ENCODE peak calls at places on chromosome 14, in five cellular contexts. One of them, this sample, is unnamed.

GRCh38 chr14:99522457-99522891 is 41.3 kb downstream of the CCNK start:
- DNase-seq in neural progenitor cell: peak; percentile 56
- DNase-seq in sigmoid colon: peak; percentile 85
- DNase-seq in MG63: peak; percentile 57
- DNase-seq in mammary epithelial cell: no peak
- DNase-seq in this sample: peak; percentile 58

GRCh38 chr14:25009891-25010290 is 40.1 kb downstream of the STXBP6 start:
- DNase-seq in sigmoid colon: no peak
- DNase-seq in MG63: no peak
- DNase-seq in neural progenitor cell: peak; percentile 6
- DNase-seq in mammary epithelial cell: no peak
- DNase-seq in this sample: peak; percentile 71

GRCh38 chr14:68922201-68922613 is 56.9 kb downstream of the ACTN1 start:
- DNase-seq in neural progenitor cell: no peak
- DNase-seq in mammary epithelial cell: no peak
- DNase-seq in sigmoid colon: peak; percentile 80
- DNase-seq in MG63: no peak
- DNase-seq in this sample: no peak

GRCh38 chr14:96042218-96042930 is 3.2 kb downstream of the C14orf132 start:
- DNase-seq in MG63: peak; percentile 36
- DNase-seq in sigmoid colon: no peak
- DNase-seq in mammary epithelial cell: no peak
- DNase-seq in neural progenitor cell: no peak
- DNase-seq in this sample: peak; percentile 42

GRCh38 chr14:57009585-57010515 is 199.6 kb upstream of the OTX2 start:
- DNase-seq in mammary epithelial cell: peak; percentile 3
- DNase-seq in sigmoid colon: no peak
- DNase-seq in neural progenitor cell: no peak
- DNase-seq in MG63: no peak
- DNase-seq in this sample: no peak

GRCh38 chr14:77181124-77181602 is 435 bp upstream of the TMEM63C start:
- DNase-seq in MG63: peak; percentile 6
- DNase-seq in sigmoid colon: no peak
- DNase-seq in neural progenitor cell: no peak
- DNase-seq in mammary epithelial cell: no peak
- DNase-seq in this sample: no peak

GRCh38 chr14:36647827-36648753 is 13.6 kb upstream of the PAX9 start:
- DNase-seq in MG63: peak; percentile 56
- DNase-seq in mammary epithelial cell: peak; percentile 58
- DNase-seq in neural progenitor cell: peak; percentile 89
- DNase-seq in sigmoid colon: no peak
- DNase-seq in this sample: peak; percentile 17

GRCh38 chr14:100861937-100862247 is 36.0 kb downstream of the MEG3 start:
- DNase-seq in MG63: no peak
- DNase-seq in mammary epithelial cell: no peak
- DNase-seq in sigmoid colon: no peak
- DNase-seq in neural progenitor cell: no peak
- DNase-seq in this sample: no peak

GRCh38 chr14:24236689-24237462 is 4.1 kb downstream of the GMPR2 start:
- DNase-seq in sigmoid colon: no peak
- DNase-seq in mammary epithelial cell: no peak
- DNase-seq in MG63: no peak
- DNase-seq in neural progenitor cell: no peak
- DNase-seq in this sample: no peak

GRCh38 chr14:22650960-22651521 is 6.9 kb upstream of the OR6J1 start:
- DNase-seq in mammary epithelial cell: peak; percentile 71
- DNase-seq in neural progenitor cell: no peak
- DNase-seq in MG63: no peak
- DNase-seq in sigmoid colon: no peak
- DNase-seq in this sample: peak; percentile 22

GRCh38 chr14:105853089-105853906 is 326.9 kb downstream of the TMEM121 start:
- DNase-seq in neural progenitor cell: no peak
- DNase-seq in mammary epithelial cell: no peak
- DNase-seq in sigmoid colon: no peak
- DNase-seq in MG63: no peak
- DNase-seq in this sample: no peak

GRCh38 chr14:66359500-66359899 is 126.7 kb upstream of the CCDC196 start:
- DNase-seq in sigmoid colon: no peak
- DNase-seq in neural progenitor cell: peak; percentile 79
- DNase-seq in MG63: no peak
- DNase-seq in mammary epithelial cell: peak; percentile 25
- DNase-seq in this sample: peak; percentile 63

GRCh38 chr14:94850332-94851211 is 80.7 kb upstream of the GSC start:
- DNase-seq in neural progenitor cell: no peak
- DNase-seq in MG63: no peak
- DNase-seq in mammary epithelial cell: no peak
- DNase-seq in sigmoid colon: no peak
- DNase-seq in this sample: no peak

GRCh38 chr14:99759546-99759925 is 33.7 kb upstream of the EML1 start:
- DNase-seq in MG63: no peak
- DNase-seq in neural progenitor cell: no peak
- DNase-seq in mammary epithelial cell: no peak
- DNase-seq in sigmoid colon: peak; percentile 46
- DNase-seq in this sample: no peak

GRCh38 chr14:38616959-38617358 is 361.1 kb upstream of the CLEC14A start:
- DNase-seq in sigmoid colon: no peak
- DNase-seq in MG63: no peak
- DNase-seq in neural progenitor cell: no peak
- DNase-seq in mammary epithelial cell: no peak
- DNase-seq in this sample: no peak

GRCh38 chr14:77133718-77134338 is 7.8 kb downstream of the ZDHHC22 start:
- DNase-seq in neural progenitor cell: peak; percentile 95
- DNase-seq in mammary epithelial cell: peak; percentile 60
- DNase-seq in sigmoid colon: no peak
- DNase-seq in MG63: peak; percentile 24
- DNase-seq in this sample: peak; percentile 69

GRCh38 chr14:96039633-96040311 is 610 bp downstream of the C14orf132 start:
- DNase-seq in mammary epithelial cell: no peak
- DNase-seq in neural progenitor cell: peak; percentile 69
- DNase-seq in MG63: peak; percentile 16
- DNase-seq in sigmoid colon: peak; percentile 70
- DNase-seq in this sample: peak; percentile 32

GRCh38 chr14:80387563-80387981 is 176.3 kb upstream of the DIO2 start:
- DNase-seq in MG63: no peak
- DNase-seq in sigmoid colon: no peak
- DNase-seq in neural progenitor cell: no peak
- DNase-seq in mammary epithelial cell: no peak
- DNase-seq in this sample: no peak

GRCh38 chr14:30855345-30856037 is 18.9 kb upstream of the COCH start:
- DNase-seq in MG63: no peak
- DNase-seq in sigmoid colon: no peak
- DNase-seq in neural progenitor cell: no peak
- DNase-seq in mammary epithelial cell: no peak
- DNase-seq in this sample: no peak

GRCh38 chr14:102182190-102182589 is 42.5 kb downstream of the WDR20 start:
- DNase-seq in sigmoid colon: no peak
- DNase-seq in mammary epithelial cell: peak; percentile 84
- DNase-seq in MG63: no peak
- DNase-seq in neural progenitor cell: no peak
- DNase-seq in this sample: peak; percentile 44

GRCh38 chr14:62645649-62646048 is 399.6 kb downstream of the KCNH5 start:
- DNase-seq in mammary epithelial cell: peak; percentile 8
- DNase-seq in MG63: no peak
- DNase-seq in sigmoid colon: no peak
- DNase-seq in neural progenitor cell: no peak
- DNase-seq in this sample: peak; percentile 42

GRCh38 chr14:103273145-103273846 is 60.7 kb upstream of the EIF5 start:
- DNase-seq in MG63: no peak
- DNase-seq in neural progenitor cell: no peak
- DNase-seq in mammary epithelial cell: no peak
- DNase-seq in sigmoid colon: no peak
- DNase-seq in this sample: no peak

GRCh38 chr14:103279129-103280025 is 54.7 kb upstream of the EIF5 start:
- DNase-seq in mammary epithelial cell: no peak
- DNase-seq in sigmoid colon: peak; percentile 69
- DNase-seq in MG63: no peak
- DNase-seq in neural progenitor cell: peak; percentile 42
- DNase-seq in this sample: no peak

GRCh38 chr14:103271189-103271588 is 62.8 kb upstream of the EIF5 start:
- DNase-seq in sigmoid colon: peak; percentile 10
- DNase-seq in neural progenitor cell: no peak
- DNase-seq in MG63: no peak
- DNase-seq in mammary epithelial cell: no peak
- DNase-seq in this sample: no peak

GRCh38 chr14:103275000-103275399 is 59.0 kb upstream of the EIF5 start:
- DNase-seq in sigmoid colon: no peak
- DNase-seq in mammary epithelial cell: no peak
- DNase-seq in MG63: no peak
- DNase-seq in neural progenitor cell: no peak
- DNase-seq in this sample: no peak

GRCh38 chr14:103273847-103274615 is 60.0 kb upstream of the EIF5 start:
- DNase-seq in mammary epithelial cell: no peak
- DNase-seq in MG63: no peak
- DNase-seq in sigmoid colon: no peak
- DNase-seq in neural progenitor cell: no peak
- DNase-seq in this sample: no peak
- H3K4me3 ChIP-seq in mammary epithelial cell: no peak overlapping the region
- H3K4me3 ChIP-seq in MG63: no peak overlapping the region
- H3K4me3 ChIP-seq in sigmoid colon: peak overlapping the region; percentile 24
- H3K4me3 ChIP-seq in neural progenitor cell: no peak overlapping the region
- H3K4me3 ChIP-seq in this sample: no peak overlapping the region

GRCh38 chr14:74085828-74086227 is 1.1 kb downstream of the LIN52 start:
- DNase-seq in sigmoid colon: no peak
- DNase-seq in mammary epithelial cell: peak; percentile 3
- DNase-seq in neural progenitor cell: no peak
- DNase-seq in MG63: no peak
- DNase-seq in this sample: no peak
- H3K4me3 ChIP-seq in sigmoid colon: no peak overlapping the region
- H3K4me3 ChIP-seq in mammary epithelial cell: peak overlapping the region; percentile 77
- H3K4me3 ChIP-seq in neural progenitor cell: peak overlapping the region; percentile 83
- H3K4me3 ChIP-seq in MG63: peak overlapping the region; percentile 88
- H3K4me3 ChIP-seq in this sample: peak overlapping the region; percentile 71

DNA sequence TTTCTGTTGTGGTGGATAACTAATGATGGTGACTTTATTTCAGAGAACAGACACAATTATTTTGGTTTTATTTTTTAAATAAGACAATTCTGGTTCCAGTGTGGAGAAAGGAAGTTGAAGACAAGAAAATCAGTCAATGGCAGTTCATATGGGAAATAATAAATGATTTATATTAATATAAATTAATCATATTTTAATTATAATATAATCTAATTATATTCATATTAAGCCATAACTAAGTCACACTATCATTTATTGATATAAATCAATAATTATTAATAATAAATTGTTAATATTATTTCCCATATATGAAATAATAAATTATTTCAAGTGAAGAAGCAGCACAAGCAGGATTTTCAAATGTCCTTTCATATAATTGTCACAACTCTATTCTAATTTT is 2.8 kb downstream of the TOMM20L start:
- DNase-seq in MG63: no peak
- DNase-seq in sigmoid colon: no peak
- DNase-seq in mammary epithelial cell: no peak
- DNase-seq in neural progenitor cell: no peak
- DNase-seq in this sample: no peak
- H3K4me3 ChIP-seq in MG63: no peak overlapping the region
- H3K4me3 ChIP-seq in sigmoid colon: no peak overlapping the region
- H3K4me3 ChIP-seq in mammary epithelial cell: no peak overlapping the region
- H3K4me3 ChIP-seq in neural progenitor cell: no peak overlapping the region
- H3K4me3 ChIP-seq in this sample: no peak overlapping the region

GRCh38 chr14:49679271-49679670 is 8.7 kb downstream of the POLE2 start:
- DNase-seq in neural progenitor cell: no peak
- DNase-seq in mammary epithelial cell: peak; percentile 80
- DNase-seq in MG63: no peak
- DNase-seq in sigmoid colon: no peak
- DNase-seq in this sample: no peak
- H3K4me3 ChIP-seq in neural progenitor cell: no peak overlapping the region
- H3K4me3 ChIP-seq in mammary epithelial cell: no peak overlapping the region
- H3K4me3 ChIP-seq in MG63: no peak overlapping the region
- H3K4me3 ChIP-seq in sigmoid colon: no peak overlapping the region
- H3K4me3 ChIP-seq in this sample: no peak overlapping the region